ENCODE peak calls at places on chromosomes 6 and 20, in four cellular contexts. Z, N, D and G are unnamed samples.

GRCh38 chr6:38012573-38012972 is 193.0 kb downstream of the ZFAND3 start:
- DNase-seq in Z (peak), N (peak), D (peak), G (peak)

GRCh38 chr6:73657201-73657600 is 3.4 kb upstream of the SLC17A5 start:
- DNase-seq in Z (no peak), N (no peak), D (no peak), G (no peak)

GRCh38 chr6:37259191-37259590 is 1.2 kb upstream of the TMEM217 start:
- DNase-seq in Z (no peak), N (no peak), D (no peak), G (no peak)

GRCh38 chr20:63478346-63479302 is 6.2 kb upstream of the KCNQ2 start:
- DNase-seq in Z (no peak), N (no peak), D (no peak), G (no peak)

GRCh38 chr6:130697661-130698535 is 129.3 kb upstream of the SMLR1 start:
- DNase-seq in Z (peak), N (peak), D (peak), G (peak)

GRCh38 chr20:20593447-20594170 is 118.8 kb downstream of the RALGAPA2 start:
- DNase-seq in Z (peak), N (peak), D (peak), G (peak)

GRCh38 chr6:105193647-105194046 is 13.8 kb upstream of the POPDC3 start:
- DNase-seq in Z (no peak), N (no peak), D (no peak), G (no peak)

GRCh38 chr6:100663219-100663863 is 198.6 kb upstream of the SIM1 start:
- DNase-seq in Z (peak), N (no peak), D (no peak), G (no peak)

GRCh38 chr6:39756582-39756981 is 31.4 kb upstream of the KIF6 start:
- DNase-seq in Z (no peak), N (no peak), D (no peak), G (no peak)

GRCh38 chr20:37649017-37649416 is 44.8 kb upstream of the CTNNBL1 start:
- DNase-seq in Z (no peak), N (no peak), D (no peak), G (no peak)

GRCh38 chr6:15628499-15629131 is 34.2 kb downstream of the DTNBP1 start:
- DNase-seq in Z (no peak), N (no peak), D (no peak), G (no peak)

GRCh38 chr6:15937582-15937981 is 191.3 kb upstream of the MYLIP start:
- DNase-seq in Z (no peak), N (no peak), D (peak), G (no peak)

GRCh38 chr6:90350689-90351554 is 54.3 kb upstream of the BACH2 start:
- DNase-seq in Z (no peak), N (no peak), D (no peak), G (no peak)

GRCh38 chr6:160093061-160093460 is 28.6 kb upstream of the SLC22A1 start:
- DNase-seq in Z (no peak), N (no peak), D (no peak), G (no peak)

GRCh38 chr6:34238507-34239239 is 2.0 kb downstream of the HMGA1 start:
- DNase-seq in Z (no peak), N (no peak), D (peak), G (peak)

GRCh38 chr6:29797966-29798365 is 29.7 kb upstream of the HLA-G start:
- DNase-seq in Z (no peak), N (no peak), D (no peak), G (no peak)

GRCh38 chr20:36499723-36500501 is 41.4 kb upstream of the MYL9 start:
- DNase-seq in Z (no peak), N (no peak), D (no peak), G (no peak)

GRCh38 chr6:22557007-22557406 is 12.4 kb upstream of the HDGFL1 start:
- DNase-seq in Z (no peak), N (no peak), D (no peak), G (no peak)

GRCh38 chr20:43936805-43937204 is 22.2 kb downstream of the TOX2 start:
- DNase-seq in Z (no peak), N (no peak), D (no peak), G (no peak)

GRCh38 chr6:52221302-52221701 is 23.0 kb downstream of the IL17F start:
- DNase-seq in Z (no peak), N (no peak), D (no peak), G (no peak)

GRCh38 chr6:52840763-52841585 is at the start of gene GSTA5:
- DNase-seq in Z (no peak), N (no peak), D (no peak), G (no peak)

GRCh38 chr6:163285689-163286088 is 128.8 kb upstream of the QKI start:
- DNase-seq in Z (no peak), N (no peak), D (no peak), G (no peak)

GRCh38 chr6:36432151-36432633 is 10.5 kb downstream of the PXT1 start:
- DNase-seq in Z (no peak), N (no peak), D (no peak), G (no peak)

GRCh38 chr6:43695967-43696291 is 8.3 kb upstream of the MRPS18A start:
- DNase-seq in Z (peak), N (no peak), D (no peak), G (no peak)

GRCh38 chr6:43698584-43699349 is 11.2 kb upstream of the MRPS18A start:
- DNase-seq in Z (no peak), N (no peak), D (no peak), G (no peak)

GRCh38 chr6:43702522-43703440 is 15.2 kb upstream of the MRPS18A start:
- DNase-seq in Z (peak), N (peak), D (peak), G (peak)

GRCh38 chr6:43702147-43702521 is 14.5 kb upstream of the MRPS18A start:
- DNase-seq in Z (no peak), N (no peak), D (no peak), G (no peak)

GRCh38 chr6:43699564-43700186 is 12.1 kb upstream of the MRPS18A start:
- DNase-seq in Z (peak), N (no peak), D (no peak), G (no peak)
- TF ChIP-seq ELF4 in Z (no peak), N (no peak), D (no peak), G (no peak)

DNA sequence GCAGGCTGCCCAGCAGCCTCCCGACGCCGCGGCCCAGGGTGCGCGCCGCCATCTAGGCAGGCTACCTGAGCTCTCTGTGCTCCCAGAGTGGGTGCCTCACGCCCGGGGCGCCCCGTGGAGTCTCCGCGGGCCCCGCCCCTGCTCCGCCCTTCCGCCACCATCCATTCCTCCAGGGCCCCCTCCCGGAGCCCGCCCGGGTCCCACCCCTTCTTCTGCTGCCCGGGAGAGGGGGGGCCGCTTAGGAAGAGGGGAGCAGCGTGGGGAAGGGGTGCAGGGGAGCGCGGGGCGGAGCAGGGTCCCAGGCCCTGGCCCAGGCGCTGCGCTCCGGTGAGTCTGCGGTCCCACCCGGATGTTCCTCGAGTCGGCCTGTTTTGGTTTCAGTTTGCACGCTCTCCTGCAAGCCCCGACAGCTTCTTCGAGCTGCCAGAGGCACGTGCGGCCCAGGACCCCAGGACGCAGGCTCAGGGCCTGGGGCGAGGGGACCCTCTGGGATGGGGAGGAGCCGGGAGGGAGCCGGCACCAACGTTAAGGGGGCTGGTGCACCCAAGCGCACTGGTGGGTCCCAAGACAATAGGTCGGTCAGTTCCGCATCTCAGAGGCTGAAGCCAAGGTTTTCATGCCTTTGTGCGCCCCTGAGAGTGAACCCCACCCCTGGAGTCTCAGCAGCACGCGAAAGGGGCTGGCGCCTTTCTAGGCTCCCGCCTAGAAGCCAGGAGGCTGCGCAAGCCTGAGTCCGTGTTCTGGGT is at the start of gene ACSS1:
- DNase-seq in Z (no peak), N (peak), D (peak), G (peak)
- TF ChIP-seq ELF4 in Z (no peak), N (peak), D (no peak), G (no peak)

DNA sequence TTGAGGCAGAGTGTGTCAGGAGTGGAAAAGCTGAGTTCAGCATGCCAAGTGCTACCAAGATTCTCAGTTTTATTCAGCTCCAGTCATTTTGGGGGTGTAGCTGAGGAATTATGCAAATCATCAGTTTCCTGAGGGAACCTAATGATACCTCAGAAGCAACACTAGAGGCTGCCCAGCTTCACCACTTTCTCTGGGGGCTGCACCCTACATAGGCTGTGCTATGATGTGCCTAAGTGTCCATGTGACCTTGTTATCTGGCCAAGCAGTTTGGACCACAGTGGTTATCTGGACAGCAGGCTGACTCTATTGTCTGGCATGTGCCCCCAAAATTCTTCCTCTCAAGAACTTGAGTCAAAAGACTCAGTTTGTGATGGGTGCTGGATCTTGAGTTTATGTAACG is 374.6 kb upstream of the SYNCRIP start:
- DNase-seq in Z (no peak), N (no peak), D (no peak), G (no peak)
- TF ChIP-seq ELF4 in Z (no peak), N (no peak), D (no peak), G (no peak)

DNA sequence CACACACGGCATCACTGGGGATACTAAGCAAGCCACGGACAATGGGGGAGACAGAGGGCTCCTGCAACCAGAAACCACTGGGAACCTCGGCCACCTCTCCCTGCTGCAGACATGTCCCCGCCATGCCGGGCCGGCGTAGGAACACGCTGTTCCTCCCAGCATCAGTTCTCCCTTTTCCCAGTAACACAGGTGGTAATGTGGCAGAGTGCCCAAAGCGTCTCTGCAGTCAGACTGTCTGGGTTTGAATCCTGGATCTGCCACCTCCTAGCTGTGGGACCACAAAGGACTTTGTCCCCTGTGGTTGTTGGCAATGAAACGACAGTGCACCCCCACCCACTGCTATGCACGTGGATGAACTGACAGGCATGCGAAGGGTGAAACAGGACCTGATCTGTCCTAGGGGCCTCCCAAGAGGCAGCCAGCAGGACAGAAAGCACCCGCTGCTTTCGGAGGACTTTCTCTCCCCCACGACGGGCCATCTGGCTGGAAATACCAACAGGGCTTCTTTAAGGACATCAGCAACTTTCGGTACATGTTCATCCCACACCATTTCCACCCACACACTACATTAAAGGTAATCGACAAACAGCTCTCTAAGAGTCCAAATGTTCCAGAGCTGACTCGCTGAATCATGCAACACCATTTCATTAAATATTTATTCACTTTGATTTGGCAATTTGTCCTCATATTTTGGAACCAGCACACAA is 74.1 kb downstream of the SULF2 start:
- DNase-seq in Z (peak), N (no peak), D (no peak), G (no peak)
- TF ChIP-seq ELF4 in Z (no peak), N (no peak), D (no peak), G (no peak)

DNA sequence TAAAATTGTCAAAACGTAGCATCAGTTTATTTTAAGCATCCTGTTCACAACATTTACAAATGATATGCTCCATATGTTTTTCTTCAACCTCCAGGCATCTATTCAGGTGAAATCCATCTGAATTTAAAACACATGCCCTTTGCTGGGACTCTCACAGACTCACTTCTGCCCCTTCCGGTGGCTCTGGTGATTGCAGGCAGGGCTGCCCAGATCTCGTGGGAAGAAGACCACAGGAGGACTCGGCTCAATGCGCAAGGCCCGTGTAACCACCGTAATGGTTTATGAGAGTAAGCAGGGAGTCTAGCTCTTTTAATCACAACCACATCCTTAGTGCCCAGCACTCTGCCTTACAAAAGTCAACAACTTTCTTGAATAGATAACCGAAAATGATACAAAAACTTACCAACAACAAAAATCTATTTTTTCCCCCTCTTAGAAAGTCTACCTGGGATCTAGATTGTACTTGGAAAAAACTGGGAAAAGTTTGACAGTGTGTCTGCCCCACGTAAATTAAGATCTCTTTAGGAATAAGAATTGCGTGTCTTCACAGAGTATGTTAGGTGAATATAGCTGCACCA is 139.1 kb downstream of the KIF16B start:
- DNase-seq in Z (peak), N (peak), D (peak), G (peak)
- TF ChIP-seq ELF4 in Z (no peak), N (no peak), D (no peak), G (no peak)

GRCh38 chr6:134347916-134348805 is 30.2 kb upstream of the SGK1 start:
- DNase-seq in Z (no peak), N (no peak), D (no peak), G (no peak)
- TF ChIP-seq ELF4 in Z (no peak), N (no peak), D (no peak), G (no peak)

GRCh38 chr20:14996883-14997672 is 659.7 kb upstream of the FLRT3 start:
- DNase-seq in Z (no peak), N (no peak), D (no peak), G (no peak)

GRCh38 chr20:14992071-14992654 is 654.8 kb upstream of the FLRT3 start:
- DNase-seq in Z (peak), N (no peak), D (no peak), G (no peak)

GRCh38 chr20:14992961-14993360 is 655.5 kb upstream of the FLRT3 start:
- DNase-seq in Z (peak), N (no peak), D (no peak), G (no peak)

GRCh38 chr20:14997791-14998190 is 660.4 kb upstream of the FLRT3 start:
- DNase-seq in Z (no peak), N (no peak), D (no peak), G (no peak)
- TF ChIP-seq ELF4 in Z (no peak), N (no peak), D (no peak), G (no peak)

GRCh38 chr6:113172531-113172966 is 684.6 kb upstream of the MARCKS start:
- DNase-seq in Z (no peak), N (no peak), D (no peak), G (no peak)

GRCh38 chr6:113168057-113168456 is 689.1 kb upstream of the MARCKS start:
- DNase-seq in Z (no peak), N (no peak), D (no peak), G (no peak)

GRCh38 chr6:113170454-113170853 is 686.7 kb upstream of the MARCKS start:
- DNase-seq in Z (no peak), N (no peak), D (no peak), G (no peak)

GRCh38 chr6:113169484-113169883 is 687.7 kb upstream of the MARCKS start:
- DNase-seq in Z (no peak), N (no peak), D (no peak), G (no peak)

GRCh38 chr6:113171882-113172281 is 685.3 kb upstream of the MARCKS start:
- DNase-seq in Z (no peak), N (no peak), D (no peak), G (no peak)
- TF ChIP-seq ELF4 in Z (no peak), N (no peak), D (no peak), G (no peak)

GRCh38 chr6:168158980-168159349 is 80.0 kb upstream of the FRMD1 start:
- DNase-seq in Z (no peak), N (no peak), D (no peak), G (no peak)

GRCh38 chr6:168156742-168157265 is 77.8 kb upstream of the FRMD1 start:
- DNase-seq in Z (no peak), N (no peak), D (no peak), G (no peak)

GRCh38 chr6:168155821-168156741 is 77.1 kb upstream of the FRMD1 start:
- DNase-seq in Z (peak), N (no peak), D (no peak), G (no peak)

GRCh38 chr6:168158280-168158979 is 79.4 kb upstream of the FRMD1 start:
- DNase-seq in Z (no peak), N (no peak), D (no peak), G (no peak)

DNA sequence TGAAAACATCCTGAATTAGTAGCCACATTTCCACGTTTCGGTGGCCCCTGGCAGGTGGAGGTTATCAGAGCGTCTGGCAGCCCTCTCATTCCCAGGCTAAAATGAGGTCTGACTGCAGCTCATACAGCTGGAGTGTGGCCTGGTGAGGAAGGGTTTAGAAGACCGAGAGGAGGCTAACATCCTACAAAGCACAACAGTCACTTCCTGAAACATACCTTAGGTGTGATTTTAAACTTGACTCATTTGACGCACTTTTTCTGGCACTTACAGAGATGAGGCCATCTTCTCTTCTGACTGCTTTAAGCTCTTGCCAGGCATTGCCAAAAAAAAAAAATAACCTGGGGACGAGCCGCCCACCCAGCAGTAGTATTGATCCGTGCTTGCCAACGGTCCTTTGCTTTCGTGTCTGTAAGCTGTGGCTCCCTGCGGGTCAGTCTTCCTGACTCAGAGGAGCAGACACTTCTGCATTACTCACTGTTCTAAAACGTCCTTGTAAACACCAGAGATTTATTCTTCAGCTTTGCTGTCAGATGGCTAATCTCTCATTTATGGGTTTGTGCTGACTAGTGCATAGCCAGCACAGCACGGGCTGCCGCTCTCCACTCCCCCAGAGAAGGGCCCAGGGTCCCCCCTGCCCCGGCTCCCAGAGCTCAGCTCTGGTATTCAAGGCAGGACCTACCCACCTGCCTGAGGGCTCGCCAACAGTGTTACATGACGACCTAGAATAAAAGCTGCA is 78.4 kb upstream of the FRMD1 start:
- DNase-seq in Z (no peak), N (no peak), D (no peak), G (peak)
- TF ChIP-seq ELF4 in Z (no peak), N (no peak), D (no peak), G (no peak)

GRCh38 chr20:23857954-23858565 is 21.5 kb downstream of the CST5 start:
- DNase-seq in Z (no peak), N (peak), D (no peak), G (no peak)
- TF ChIP-seq ELF4 in Z (no peak), N (no peak), D (no peak), G (no peak)